ENCODE peak calls at places on chromosomes 13 and 19, in six cellular contexts. B, I, A, X, F and Q are unnamed samples.

GRCh38 chr13:46542833-46543232 is 10.1 kb upstream of the LRCH1 start:
- DNase-seq in B (no peak), X (no peak), F (no peak), A (no peak), I (no peak), Q (no peak)

GRCh38 chr13:95246292-95247082 is 54.8 kb downstream of the ABCC4 start:
- DNase-seq in F (no peak), I (no peak), A (no peak), X (no peak), B (no peak), Q (no peak)

GRCh38 chr19:6495947-6496346 is 6.2 kb downstream of the TUBB4A start:
- DNase-seq in I (no peak), X (no peak), F (no peak), A (no peak), B (no peak), Q (no peak)

GRCh38 chr19:39125554-39126311 is at the start of gene PAK4:
- DNase-seq in F (peak; percentile 98), I (peak; percentile 96), B (peak; percentile 98), A (peak; percentile 98), X (peak; percentile 97), Q (peak; percentile 98)

GRCh38 chr13:113002206-113002821 is 33.3 kb downstream of the MCF2L start:
- DNase-seq in X (no peak), F (peak; percentile 81), A (peak; percentile 54), B (peak; percentile 84), I (no peak), Q (peak; percentile 20)

GRCh38 chr13:30735025-30735967 is at the start of gene ALOX5AP:
- DNase-seq in I (no peak), A (no peak), F (no peak), X (no peak), B (no peak), Q (no peak)

GRCh38 chr13:26476111-26476743 is 81.3 kb upstream of the WASF3 start:
- DNase-seq in A (no peak), I (peak; percentile 50), B (peak; percentile 76), F (peak; percentile 84), X (peak; percentile 56), Q (peak; percentile 94)

GRCh38 chr13:93861818-93862217 is 617.7 kb downstream of the DCT start:
- DNase-seq in I (peak; percentile 92), X (peak; percentile 92), B (no peak), F (no peak), A (no peak), Q (peak; percentile 5)

GRCh38 chr13:101661839-101662238 is 209.4 kb downstream of the ITGBL1 start:
- DNase-seq in X (no peak), F (no peak), A (peak; percentile 0), B (no peak), I (no peak), Q (no peak)

GRCh38 chr13:32323912-32324311 is 8.6 kb downstream of the BRCA2 start:
- DNase-seq in A (no peak), B (no peak), X (peak; percentile 73), F (no peak), I (peak; percentile 78), Q (no peak)

GRCh38 chr13:50033696-50034095 is 18.5 kb downstream of the KCNRG start:
- DNase-seq in X (peak; percentile 52), A (no peak), I (peak; percentile 61), B (no peak), F (no peak), Q (peak; percentile 36)

GRCh38 chr19:31610036-31610435 is 260.8 kb upstream of the TSHZ3 start:
- DNase-seq in X (peak; percentile 51), B (no peak), F (no peak), I (no peak), A (no peak), Q (no peak)

GRCh38 chr13:35785563-35786327 is 309.3 kb upstream of the MAB21L1 start:
- DNase-seq in B (no peak), I (no peak), A (no peak), F (no peak), X (no peak), Q (no peak)

GRCh38 chr19:51025809-51026553 is 435 bp downstream of the KLK11 start:
- DNase-seq in F (no peak), B (no peak), A (no peak), X (no peak), I (no peak), Q (no peak)

GRCh38 chr13:97308735-97309429 is 86.7 kb downstream of the MBNL2 start:
- DNase-seq in I (peak; percentile 34), F (no peak), A (no peak), B (no peak), X (peak; percentile 60), Q (no peak)

GRCh38 chr13:46288570-46289259 is 77.0 kb downstream of the LRRC63 start:
- DNase-seq in I (peak; percentile 22), X (peak; percentile 64), F (no peak), A (peak; percentile 24), B (no peak), Q (no peak)

GRCh38 chr13:30339721-30340366 is 32.5 kb upstream of the KATNAL1 start:
- DNase-seq in B (no peak), I (no peak), X (peak; percentile 10), F (no peak), A (no peak), Q (no peak)

GRCh38 chr13:95106562-95106961 is 194.7 kb downstream of the ABCC4 start:
- DNase-seq in F (no peak), I (no peak), X (no peak), A (no peak), B (no peak), Q (no peak)

GRCh38 chr19:1189419-1189818 is 15.4 kb upstream of the SBNO2 start:
- DNase-seq in B (no peak), X (no peak), A (no peak), F (no peak), I (peak; percentile 35), Q (no peak)

GRCh38 chr13:39417131-39417530 is 185.9 kb downstream of the LHFPL6 start:
- DNase-seq in X (peak; percentile 29), I (no peak), F (peak; percentile 45), B (no peak), A (no peak), Q (no peak)

GRCh38 chr19:522726-523125 is 8.8 kb upstream of the CDC34 start:
- DNase-seq in B (no peak), I (no peak), F (no peak), X (no peak), A (no peak), Q (no peak)

GRCh38 chr13:106532111-106532929 is 3.1 kb downstream of the EFNB2 start:
- DNase-seq in X (peak; percentile 47), I (peak; percentile 32), B (no peak), F (no peak), A (no peak), Q (no peak)

GRCh38 chr19:45019187-45019586 is 17.9 kb downstream of the RELB start:
- DNase-seq in A (no peak), F (no peak), B (no peak), I (no peak), X (no peak), Q (no peak)

GRCh38 chr13:28027607-28028364 is 39.3 kb upstream of the URAD start:
- DNase-seq in F (no peak), X (no peak), A (no peak), I (no peak), B (no peak), Q (no peak)

GRCh38 chr13:28034256-28034655 is 45.8 kb upstream of the URAD start:
- DNase-seq in A (no peak), B (no peak), X (no peak), F (no peak), I (no peak), Q (no peak)

GRCh38 chr13:28031929-28032328 is 43.4 kb upstream of the URAD start:
- DNase-seq in X (no peak), B (no peak), I (no peak), A (no peak), F (no peak), Q (no peak)

GRCh38 chr13:28035146-28035782 is 46.8 kb upstream of the URAD start:
- DNase-seq in B (no peak), A (no peak), I (peak; percentile 13), F (no peak), X (peak; percentile 31), Q (peak; percentile 19)

DNA sequence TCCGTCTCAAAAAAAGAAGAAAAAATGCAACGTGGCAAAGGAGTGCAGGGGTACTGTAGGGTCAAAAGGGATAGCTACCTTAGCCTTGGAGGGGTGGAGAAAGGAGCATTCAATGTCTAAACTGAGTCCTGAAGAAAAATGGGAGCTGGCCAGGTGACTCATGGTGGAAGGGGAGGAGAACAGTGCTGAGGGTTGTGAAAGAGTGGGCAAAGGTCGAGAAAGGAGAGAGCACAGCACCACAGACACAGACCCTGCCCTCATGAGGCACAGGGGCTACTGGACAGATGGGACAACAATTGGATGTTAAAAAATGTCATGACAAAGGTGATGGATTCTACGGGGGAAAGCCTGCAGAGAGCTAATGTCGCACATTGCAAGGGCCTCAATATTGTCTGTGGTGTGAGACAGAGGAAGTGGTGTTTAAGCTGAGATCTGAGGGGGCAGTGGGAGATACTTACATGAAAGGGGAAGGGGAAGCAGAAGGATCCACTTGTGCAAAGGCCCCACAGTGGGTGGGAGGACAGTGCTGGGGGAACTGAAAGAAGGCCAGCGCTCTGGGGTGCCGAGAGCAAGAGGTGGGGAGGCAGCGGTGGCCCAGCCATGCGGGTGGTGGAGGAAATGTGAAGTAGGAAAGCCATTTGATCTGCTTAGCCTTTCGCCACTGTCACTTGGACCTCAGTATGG is 42.9 kb upstream of the URAD start:
- DNase-seq in I (no peak), B (no peak), A (no peak), F (no peak), X (no peak), Q (no peak)
- H2AK5ac ChIP-seq in I (no peak overlapping the region), B (no peak overlapping the region), A (no peak overlapping the region), F (no peak overlapping the region), X (no peak overlapping the region), Q (no peak overlapping the region)

DNA sequence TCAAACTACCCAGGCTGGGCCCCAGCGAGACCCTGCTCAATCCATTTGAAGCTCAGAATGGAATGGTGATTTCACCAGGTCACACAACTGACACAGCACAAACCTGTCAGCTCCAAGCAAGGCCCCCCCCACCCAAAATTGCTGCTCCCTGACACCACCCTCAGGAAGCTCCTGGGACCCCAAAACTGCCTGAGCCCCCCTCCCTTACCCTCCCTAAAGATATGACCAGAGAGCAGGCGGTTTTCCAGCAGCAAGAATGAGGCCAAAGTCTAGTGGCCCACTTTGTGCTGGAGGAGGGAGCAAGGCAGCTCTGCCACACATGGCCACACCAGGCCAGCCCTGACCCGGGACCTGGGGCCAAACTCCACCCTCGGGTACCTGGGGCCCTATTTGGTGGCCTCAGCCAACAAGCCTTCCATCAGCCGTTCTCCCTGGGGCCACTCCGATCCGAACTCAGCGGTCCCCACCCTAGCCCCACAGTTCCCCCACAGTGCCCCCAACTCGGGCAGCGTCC is 2.3 kb downstream of the NR2F6 start:
- DNase-seq in I (no peak), X (no peak), B (no peak), F (no peak), A (no peak), Q (no peak)
- H3K14ac ChIP-seq in I (peak overlapping the region; percentile 91), X (no peak overlapping the region), B (no peak overlapping the region), F (peak overlapping the region; percentile 3), A (no peak overlapping the region), Q (peak overlapping the region; percentile 81)

DNA sequence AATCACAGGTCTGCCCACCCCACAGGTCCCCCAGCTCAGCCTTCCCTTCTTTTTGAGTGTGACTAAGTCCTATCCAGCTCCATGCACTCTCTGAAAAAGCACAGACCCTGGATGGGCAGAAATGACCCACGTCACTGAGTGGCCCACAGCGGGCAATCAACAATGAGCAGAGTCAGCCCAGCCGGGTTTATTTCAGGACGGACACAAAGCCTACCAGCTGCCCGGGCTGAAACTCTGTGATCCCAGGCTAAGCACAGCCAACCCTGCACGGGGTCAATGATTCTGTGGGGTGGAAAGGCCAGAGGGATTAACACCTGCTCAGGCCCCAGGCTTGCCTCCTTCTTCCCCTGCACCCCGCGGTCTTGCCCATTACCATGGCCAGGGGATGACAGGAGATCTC is 8.4 kb downstream of the NAPA start:
- DNase-seq in X (no peak), F (no peak), A (no peak), B (no peak), I (no peak), Q (no peak)
- H3K9ac ChIP-seq in X (no peak overlapping the region), F (no peak overlapping the region), A (no peak overlapping the region), B (no peak overlapping the region), I (no peak overlapping the region), Q (no peak overlapping the region)

GRCh38 chr19:18373407-18373891 is 12.5 kb upstream of the GDF15 start:
- DNase-seq in I (no peak), A (no peak), X (no peak), F (no peak), B (no peak), Q (no peak)
- H2AK5ac ChIP-seq in I (peak overlapping the region; percentile 99), A (no peak overlapping the region), X (peak overlapping the region; percentile 84), F (peak overlapping the region; percentile 15), B (peak overlapping the region; percentile 70), Q (peak overlapping the region; percentile 96)